ENCODE peak calls at places on chromosomes 13 and 19, in five cellular contexts. One of them, this sample, is unnamed.

GRCh38 chr19:16200038-16200775 is 2.5 kb downstream of the AP1M1 start:
- DNase-seq in GM06990: no peak
- DNase-seq in psoas muscle: peak; percentile 57
- DNase-seq in heart right ventricle: no peak
- DNase-seq in cardiac fibroblast: peak; percentile 56
- DNase-seq in this sample: no peak

GRCh38 chr19:10565028-10565566 is 713 bp downstream of the KRI1 start:
- DNase-seq in GM06990: peak; percentile 69
- DNase-seq in psoas muscle: peak; percentile 52
- DNase-seq in heart right ventricle: no peak
- DNase-seq in cardiac fibroblast: peak; percentile 46
- DNase-seq in this sample: peak; percentile 32

GRCh38 chr13:106609116-106609515 is 41.2 kb upstream of the ARGLU1 start:
- DNase-seq in GM06990: no peak
- DNase-seq in psoas muscle: no peak
- DNase-seq in heart right ventricle: no peak
- DNase-seq in cardiac fibroblast: no peak
- DNase-seq in this sample: no peak

GRCh38 chr13:40132249-40132648 is 476.8 kb downstream of the COG6 start:
- DNase-seq in GM06990: no peak
- DNase-seq in psoas muscle: no peak
- DNase-seq in heart right ventricle: no peak
- DNase-seq in cardiac fibroblast: no peak
- DNase-seq in this sample: no peak

GRCh38 chr19:10412257-10412977 is 7.9 kb upstream of the PDE4A start:
- DNase-seq in GM06990: peak; percentile 82
- DNase-seq in psoas muscle: no peak
- DNase-seq in heart right ventricle: no peak
- DNase-seq in cardiac fibroblast: no peak
- DNase-seq in this sample: no peak

GRCh38 chr13:64165826-64166225 is 2750.2 kb upstream of the PCDH20 start:
- DNase-seq in GM06990: no peak
- DNase-seq in psoas muscle: no peak
- DNase-seq in heart right ventricle: no peak
- DNase-seq in cardiac fibroblast: no peak
- DNase-seq in this sample: no peak

GRCh38 chr19:9986787-9987281 is 23.5 kb downstream of the COL5A3 start:
- DNase-seq in GM06990: no peak
- DNase-seq in psoas muscle: peak; percentile 74
- DNase-seq in heart right ventricle: peak; percentile 36
- DNase-seq in cardiac fibroblast: no peak
- DNase-seq in this sample: peak; percentile 14

GRCh38 chr13:70884196-70884595 is 775.9 kb upstream of the KLHL1 start:
- DNase-seq in GM06990: no peak
- DNase-seq in psoas muscle: no peak
- DNase-seq in heart right ventricle: no peak
- DNase-seq in cardiac fibroblast: no peak
- DNase-seq in this sample: no peak

GRCh38 chr13:90868321-90868920 is 479.1 kb upstream of the MIR17HG start:
- DNase-seq in GM06990: no peak
- DNase-seq in psoas muscle: no peak
- DNase-seq in heart right ventricle: no peak
- DNase-seq in cardiac fibroblast: peak; percentile 61
- DNase-seq in this sample: peak; percentile 39

GRCh38 chr19:40687525-40688016 is 2.9 kb downstream of the NUMBL start:
- DNase-seq in GM06990: peak; percentile 45
- DNase-seq in psoas muscle: peak; percentile 83
- DNase-seq in heart right ventricle: peak; percentile 81
- DNase-seq in cardiac fibroblast: peak; percentile 83
- DNase-seq in this sample: peak; percentile 26

GRCh38 chr13:30880151-30880551 is 25.9 kb upstream of the MEDAG start:
- DNase-seq in GM06990: no peak
- DNase-seq in psoas muscle: no peak
- DNase-seq in heart right ventricle: no peak
- DNase-seq in cardiac fibroblast: peak; percentile 64
- DNase-seq in this sample: peak; percentile 60

GRCh38 chr19:10998045-10998533 is 37.3 kb downstream of the SMARCA4 start:
- DNase-seq in GM06990: no peak
- DNase-seq in psoas muscle: peak; percentile 51
- DNase-seq in heart right ventricle: no peak
- DNase-seq in cardiac fibroblast: peak; percentile 66
- DNase-seq in this sample: peak; percentile 26

GRCh38 chr13:31588331-31588730 is 151.0 kb upstream of the RXFP2 start:
- DNase-seq in GM06990: no peak
- DNase-seq in psoas muscle: no peak
- DNase-seq in heart right ventricle: no peak
- DNase-seq in cardiac fibroblast: no peak
- DNase-seq in this sample: no peak

DNA sequence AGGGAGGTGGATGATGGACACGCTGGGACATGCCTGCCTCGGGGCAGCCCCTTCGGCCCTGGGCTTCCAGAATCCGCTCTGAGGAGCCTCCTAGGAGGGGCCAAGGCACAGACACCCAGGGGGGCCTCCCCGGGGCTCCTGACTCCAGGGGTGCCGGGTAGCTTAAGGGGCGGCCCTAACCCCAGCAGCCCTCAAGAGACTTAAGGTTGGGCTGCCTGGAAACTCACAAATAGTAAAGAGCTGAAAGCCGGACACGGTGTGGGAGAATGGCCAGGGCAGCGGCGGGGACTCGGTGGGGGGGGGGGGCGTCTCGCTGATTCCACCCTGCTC is 7.7 kb downstream of the ARID3A start:
- DNase-seq in GM06990: no peak
- DNase-seq in psoas muscle: no peak
- DNase-seq in heart right ventricle: no peak
- DNase-seq in cardiac fibroblast: no peak
- DNase-seq in this sample: no peak
- TF ChIP-seq CTCF in GM06990: no peak
- TF ChIP-seq CTCF in psoas muscle: no peak
- TF ChIP-seq CTCF in heart right ventricle: no peak
- TF ChIP-seq CTCF in cardiac fibroblast: no peak
- TF ChIP-seq CTCF in this sample: no peak

GRCh38 chr19:55158848-55159793 is 1.6 kb upstream of the TNNI3 start:
- DNase-seq in GM06990: no peak
- DNase-seq in psoas muscle: peak; percentile 45
- DNase-seq in heart right ventricle: peak; percentile 84
- DNase-seq in cardiac fibroblast: peak; percentile 57
- DNase-seq in this sample: no peak

GRCh38 chr19:55158423-55158822 is 891 bp upstream of the TNNI3 start:
- DNase-seq in GM06990: no peak
- DNase-seq in psoas muscle: no peak
- DNase-seq in heart right ventricle: no peak
- DNase-seq in cardiac fibroblast: no peak
- DNase-seq in this sample: no peak

GRCh38 chr19:55160986-55161365 is 3.4 kb upstream of the TNNI3 start:
- DNase-seq in GM06990: no peak
- DNase-seq in psoas muscle: no peak
- DNase-seq in heart right ventricle: no peak
- DNase-seq in cardiac fibroblast: no peak
- DNase-seq in this sample: no peak

GRCh38 chr19:55160128-55160985 is 2.8 kb upstream of the TNNI3 start:
- DNase-seq in GM06990: peak; percentile 90
- DNase-seq in psoas muscle: peak; percentile 84
- DNase-seq in heart right ventricle: peak; percentile 84
- DNase-seq in cardiac fibroblast: peak; percentile 85
- DNase-seq in this sample: peak; percentile 72

GRCh38 chr19:55161571-55162322 is 4.2 kb upstream of the TNNI3 start:
- DNase-seq in GM06990: no peak
- DNase-seq in psoas muscle: no peak
- DNase-seq in heart right ventricle: no peak
- DNase-seq in cardiac fibroblast: no peak
- DNase-seq in this sample: no peak
- H3K4me3 ChIP-seq in GM06990: no peak overlapping the region
- H3K4me3 ChIP-seq in psoas muscle: no peak overlapping the region
- H3K4me3 ChIP-seq in heart right ventricle: no peak overlapping the region
- H3K4me3 ChIP-seq in cardiac fibroblast: no peak overlapping the region
- H3K4me3 ChIP-seq in this sample: no peak overlapping the region

GRCh38 chr13:84917252-84917878 is 881.9 kb downstream of the SLITRK6 start:
- DNase-seq in GM06990: no peak
- DNase-seq in psoas muscle: no peak
- DNase-seq in heart right ventricle: no peak
- DNase-seq in cardiac fibroblast: peak; percentile 17
- DNase-seq in this sample: peak; percentile 48
- TF ChIP-seq CTCF in GM06990: no peak
- TF ChIP-seq CTCF in psoas muscle: peak; percentile 9
- TF ChIP-seq CTCF in heart right ventricle: no peak
- TF ChIP-seq CTCF in cardiac fibroblast: no peak
- TF ChIP-seq CTCF in this sample: peak; percentile 16

GRCh38 chr13:109914111-109914510 is 127.7 kb upstream of the IRS2 start:
- DNase-seq in GM06990: no peak
- DNase-seq in psoas muscle: no peak
- DNase-seq in heart right ventricle: no peak
- DNase-seq in cardiac fibroblast: no peak
- DNase-seq in this sample: no peak

GRCh38 chr13:109917422-109917821 is 131.0 kb upstream of the IRS2 start:
- DNase-seq in GM06990: no peak
- DNase-seq in psoas muscle: no peak
- DNase-seq in heart right ventricle: no peak
- DNase-seq in cardiac fibroblast: no peak
- DNase-seq in this sample: no peak

GRCh38 chr13:109922518-109922917 is 136.1 kb upstream of the IRS2 start:
- DNase-seq in GM06990: no peak
- DNase-seq in psoas muscle: no peak
- DNase-seq in heart right ventricle: no peak
- DNase-seq in cardiac fibroblast: peak; percentile 58
- DNase-seq in this sample: no peak

GRCh38 chr13:109919715-109920375 is 133.5 kb upstream of the IRS2 start:
- DNase-seq in GM06990: no peak
- DNase-seq in psoas muscle: no peak
- DNase-seq in heart right ventricle: no peak
- DNase-seq in cardiac fibroblast: peak; percentile 42
- DNase-seq in this sample: peak; percentile 20

GRCh38 chr13:109918179-109918651 is 131.8 kb upstream of the IRS2 start:
- DNase-seq in GM06990: no peak
- DNase-seq in psoas muscle: peak; percentile 72
- DNase-seq in heart right ventricle: no peak
- DNase-seq in cardiac fibroblast: peak; percentile 40
- DNase-seq in this sample: no peak
- H3K4me3 ChIP-seq in GM06990: no peak overlapping the region
- H3K4me3 ChIP-seq in psoas muscle: no peak overlapping the region
- H3K4me3 ChIP-seq in heart right ventricle: no peak overlapping the region
- H3K4me3 ChIP-seq in cardiac fibroblast: no peak overlapping the region
- H3K4me3 ChIP-seq in this sample: no peak overlapping the region

GRCh38 chr19:6228523-6229215 is 51.1 kb downstream of the MLLT1 start:
- DNase-seq in GM06990: no peak
- DNase-seq in psoas muscle: peak; percentile 9
- DNase-seq in heart right ventricle: peak; percentile 21
- DNase-seq in cardiac fibroblast: no peak
- DNase-seq in this sample: peak; percentile 37

GRCh38 chr19:6227156-6227940 is 52.4 kb downstream of the MLLT1 start:
- DNase-seq in GM06990: no peak
- DNase-seq in psoas muscle: peak; percentile 9
- DNase-seq in heart right ventricle: no peak
- DNase-seq in cardiac fibroblast: no peak
- DNase-seq in this sample: no peak

GRCh38 chr19:6229216-6229913 is 50.4 kb downstream of the MLLT1 start:
- DNase-seq in GM06990: no peak
- DNase-seq in psoas muscle: peak; percentile 9
- DNase-seq in heart right ventricle: no peak
- DNase-seq in cardiac fibroblast: no peak
- DNase-seq in this sample: no peak

GRCh38 chr19:6226444-6227155 is 53.2 kb downstream of the MLLT1 start:
- DNase-seq in GM06990: no peak
- DNase-seq in psoas muscle: peak; percentile 6
- DNase-seq in heart right ventricle: no peak
- DNase-seq in cardiac fibroblast: no peak
- DNase-seq in this sample: no peak

GRCh38 chr19:6227941-6228325 is 51.8 kb downstream of the MLLT1 start:
- DNase-seq in GM06990: no peak
- DNase-seq in psoas muscle: peak; percentile 13
- DNase-seq in heart right ventricle: no peak
- DNase-seq in cardiac fibroblast: no peak
- DNase-seq in this sample: no peak
- TF ChIP-seq CTCF in GM06990: no peak
- TF ChIP-seq CTCF in psoas muscle: no peak
- TF ChIP-seq CTCF in heart right ventricle: no peak
- TF ChIP-seq CTCF in cardiac fibroblast: no peak
- TF ChIP-seq CTCF in this sample: no peak